ENCODE peak calls at places on chromosomes 5 and 9, in six cellular contexts. G is K562, E is H1, H is HCT116, J is GM12878, L is HepG2. A is an unnamed sample.

GRCh38 chr5:155085282-155085990 is 71.9 kb downstream of the KIF4B start:
- DNase-seq in E (no peak), J (no peak), H (no peak), G (no peak), L (no peak), A (no peak)

GRCh38 chr9:70389642-70390266 is 24.7 kb downstream of the KLF9 start:
- DNase-seq in G (no peak), H (no peak), J (no peak), E (no peak), L (no peak), A (no peak)

GRCh38 chr5:88355490-88356050 is 86.9 kb upstream of the TMEM161B start:
- DNase-seq in J (no peak), G (no peak), L (no peak), H (no peak), E (no peak), A (no peak)

GRCh38 chr5:55187370-55187769 is 14.4 kb upstream of the CDC20B start:
- DNase-seq in G (no peak), J (no peak), H (peak; percentile 57), E (no peak), L (no peak), A (no peak)

GRCh38 chr5:168006473-168007130 is 284.8 kb upstream of the WWC1 start:
- DNase-seq in L (no peak), E (no peak), G (no peak), H (no peak), J (no peak), A (no peak)

GRCh38 chr9:34059231-34059720 is 10.6 kb upstream of the UBAP2 start:
- DNase-seq in L (no peak), J (no peak), E (no peak), H (no peak), G (no peak), A (no peak)

GRCh38 chr9:93669116-93669957 is 93.0 kb downstream of the PHF2 start:
- DNase-seq in E (no peak), L (no peak), J (no peak), H (no peak), G (no peak), A (no peak)

GRCh38 chr9:91131433-91131839 is 230.3 kb downstream of the AUH start:
- DNase-seq in L (no peak), H (peak; percentile 61), E (no peak), G (no peak), J (no peak), A (no peak)

GRCh38 chr5:158174918-158175663 is 316.1 kb upstream of the CLINT1 start:
- DNase-seq in H (peak; percentile 24), G (peak; percentile 54), J (peak; percentile 27), L (peak; percentile 32), E (peak; percentile 73), A (peak; percentile 77)

GRCh38 chr9:127968717-127969383 is 11.9 kb downstream of the EEIG1 start:
- DNase-seq in G (no peak), L (no peak), J (no peak), E (no peak), H (peak; percentile 67), A (no peak)

GRCh38 chr9:38375572-38375963 is 16.9 kb upstream of the ALDH1B1 start:
- DNase-seq in H (no peak), E (no peak), J (no peak), G (no peak), L (no peak), A (no peak)

GRCh38 chr5:133665571-133665970 is 53.2 kb upstream of the FSTL4 start:
- DNase-seq in G (no peak), H (no peak), L (no peak), J (no peak), E (no peak), A (no peak)

GRCh38 chr9:81619353-81620008 is 69.9 kb downstream of the TLE1 start:
- DNase-seq in H (no peak), E (no peak), G (no peak), L (no peak), J (no peak), A (no peak)

GRCh38 chr9:121242955-121243346 is 25.0 kb upstream of the GSN start:
- DNase-seq in E (no peak), G (no peak), H (no peak), L (no peak), J (no peak), A (no peak)

GRCh38 chr9:124017929-124018730 is 6.6 kb downstream of the LHX2 start:
- DNase-seq in J (no peak), H (no peak), E (no peak), G (no peak), L (no peak), A (no peak)

GRCh38 chr5:138011991-138012390 is 20.9 kb downstream of the FAM13B start:
- DNase-seq in J (no peak), L (no peak), E (no peak), G (no peak), H (no peak), A (no peak)

GRCh38 chr5:127826011-127826410 is 122.8 kb downstream of the CCDC192 start:
- DNase-seq in H (no peak), J (no peak), L (no peak), E (no peak), G (no peak), A (no peak)

GRCh38 chr9:5800969-5801738 is 31.8 kb downstream of the ERMP1 start:
- DNase-seq in E (no peak), J (no peak), H (no peak), L (no peak), G (no peak), A (no peak)

GRCh38 chr5:36403601-36404311 is 102.1 kb upstream of the RANBP3L start:
- DNase-seq in J (no peak), G (no peak), E (no peak), H (no peak), L (no peak), A (no peak)

GRCh38 chr5:107948377-107948776 is 277.6 kb upstream of the EFNA5 start:
- DNase-seq in G (no peak), E (no peak), L (no peak), J (no peak), H (no peak), A (no peak)

GRCh38 chr9:36011379-36011778 is 25.3 kb upstream of the RECK start:
- DNase-seq in H (no peak), G (no peak), L (no peak), E (no peak), J (no peak), A (no peak)

GRCh38 chr5:157342822-157343402 is 77.0 kb downstream of the CYFIP2 start:
- DNase-seq in J (no peak), E (no peak), H (peak; percentile 23), G (peak; percentile 54), L (peak; percentile 22), A (no peak)

DNA sequence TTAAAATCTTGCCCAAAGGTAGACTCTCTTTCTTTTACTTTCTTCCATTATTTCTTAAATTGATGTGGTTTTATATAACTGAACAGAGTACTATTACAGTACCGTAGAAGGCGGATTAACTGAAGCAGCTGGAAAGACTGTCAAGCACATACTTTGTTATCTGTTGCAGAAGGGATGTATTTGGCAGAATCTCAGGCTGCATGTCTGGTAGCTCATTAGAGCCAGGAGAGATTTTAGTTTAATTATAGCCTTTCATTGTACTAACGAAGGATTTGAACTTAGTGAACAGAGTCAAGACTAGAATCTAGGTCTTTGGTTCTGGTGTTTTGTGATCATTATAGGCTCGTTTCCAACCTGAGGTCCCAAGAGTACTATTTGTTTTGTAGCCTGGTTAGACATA is 20.6 kb downstream of the ZNF354C start:
- DNase-seq in G (no peak), E (no peak), H (no peak), L (no peak), J (no peak), A (no peak)
- H3K9me3 ChIP-seq in G (peaks cover 4% of the 10 kb centered on the region), E (peaks cover 84% of the 10 kb centered on the region), H (peaks cover 51% of the 10 kb centered on the region), L (peaks cover 96% of the 10 kb centered on the region), J (peaks cover 4% of the 10 kb centered on the region), A (peaks cover 100% of the 10 kb centered on the region)

GRCh38 chr5:6342689-6343315 is 35.5 kb downstream of the MED10 start:
- DNase-seq in E (no peak), L (no peak), H (no peak), J (no peak), G (no peak), A (no peak)
- TF ChIP-seq ZNF274 in E (no peak), L (no peak), H (no peak), J (no peak), G (no peak), A (no peak)

GRCh38 chr9:65435464-65435863 is 150.5 kb upstream of the FOXD4L5 start:
- DNase-seq in E (no peak), L (no peak), H (no peak), J (no peak), G (no peak), A (no peak)
- H3K9me3 ChIP-seq in E (peaks cover 20% of the 10 kb centered on the region), L (no peaks in the 10 kb centered on the region), H (no peaks in the 10 kb centered on the region), J (no peaks in the 10 kb centered on the region), G (no peaks in the 10 kb centered on the region), A (peaks cover 8% of the 10 kb centered on the region)

GRCh38 chr5:171365351-171365750 is 22.3 kb upstream of the NPM1 start:
- DNase-seq in L (peak; percentile 15), E (no peak), J (no peak), G (peak; percentile 42), H (no peak), A (peak; percentile 16)
- TF ChIP-seq ZNF274 in L (no peak), E (no peak), J (no peak), G (no peak), H (no peak), A (no peak)

DNA sequence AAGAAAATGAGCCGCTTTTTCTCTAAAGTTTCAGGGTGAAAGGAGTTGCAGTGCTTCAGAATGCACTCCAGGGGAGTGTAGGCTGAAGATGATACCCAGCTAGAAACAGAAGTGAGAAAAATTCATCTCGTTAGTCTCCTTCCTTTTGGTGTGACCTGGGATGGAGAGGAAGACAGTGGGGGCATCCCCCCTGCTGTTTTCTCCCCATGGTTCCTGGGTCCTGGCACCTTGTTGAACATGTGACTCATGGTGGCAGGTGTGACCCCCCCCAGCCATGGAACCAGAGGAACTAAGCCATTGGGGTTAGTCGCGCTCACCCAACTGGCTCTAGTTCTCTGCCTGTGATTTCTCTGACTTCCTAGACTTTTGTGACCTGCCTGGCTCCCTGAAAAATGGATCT is 424.6 kb downstream of the CSNK1G3 start:
- DNase-seq in L (no peak), J (no peak), H (no peak), E (no peak), G (no peak), A (no peak)
- H3K9me3 ChIP-seq in L (peaks cover 4% of the 10 kb centered on the region), J (peaks cover 10% of the 10 kb centered on the region), H (no peaks in the 10 kb centered on the region), E (peaks cover 41% of the 10 kb centered on the region), G (no peaks in the 10 kb centered on the region), A (peaks cover 43% of the 10 kb centered on the region)

GRCh38 chr9:849431-849830 is 7.9 kb downstream of the DMRT1 start:
- DNase-seq in H (no peak), E (no peak), J (no peak), L (no peak), G (no peak), A (no peak)
- TF ChIP-seq ZNF274 in H (no peak), E (no peak), J (no peak), L (no peak), G (no peak), A (no peak)

DNA sequence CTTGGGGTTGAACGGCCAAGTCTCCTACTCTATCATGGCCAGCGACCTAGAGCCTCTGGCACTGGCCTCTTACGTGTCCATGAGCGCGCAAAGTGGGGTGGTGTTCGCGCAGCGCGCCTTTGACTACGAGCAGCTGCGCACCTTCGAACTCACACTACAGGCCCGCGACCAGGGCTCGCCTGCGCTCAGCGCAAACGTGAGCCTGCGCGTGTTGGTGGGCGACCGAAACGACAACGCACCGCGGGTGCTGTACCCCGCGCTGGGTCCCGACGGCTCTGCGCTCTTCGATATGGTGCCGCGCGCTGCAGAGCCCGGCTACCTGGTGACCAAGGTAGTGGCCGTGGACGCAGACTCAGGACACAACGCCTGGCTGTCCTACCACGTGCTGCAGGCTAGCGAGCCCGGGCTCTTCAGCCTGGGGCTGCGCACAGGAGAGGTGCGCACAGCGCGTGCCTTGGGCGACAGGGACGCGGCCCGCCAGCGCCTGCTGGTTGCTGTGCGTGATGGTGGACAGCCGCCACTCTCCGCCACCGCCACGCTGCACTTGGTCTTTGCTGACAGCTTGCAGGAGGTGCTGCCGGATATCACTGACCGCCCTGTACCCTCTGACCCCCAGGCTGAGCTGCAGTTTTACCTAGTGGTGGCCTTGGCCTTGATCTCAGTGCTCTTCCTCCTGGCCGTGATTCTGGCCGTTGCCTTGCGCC is 2.0 kb downstream of the PCDHGB5 start:
- DNase-seq in L (no peak), G (no peak), H (no peak), E (no peak), J (no peak), A (no peak)
- H3K9me3 ChIP-seq in L (peaks cover 27% of the 10 kb centered on the region), G (peaks cover 2% of the 10 kb centered on the region), H (no peaks in the 10 kb centered on the region), E (peaks cover 40% of the 10 kb centered on the region), J (peaks cover 18% of the 10 kb centered on the region), A (peaks cover 4% of the 10 kb centered on the region)

A was measured in NT2/D1.